ENCODE peak calls at places on chromosomes 7 and 10, in four cellular contexts. V is upper lobe of left lung, Q is K562, J is prostate gland. T is an unnamed sample. For H3K4me1, the result is how much of the 10 kb centered on the place peaks cover.

GRCh38 chr7:96992624-96993452 is 12.5 kb upstream of the DLX6 start:
- DNase-seq in J (no peak), V (no peak), Q (no peak), T (no peak)

GRCh38 chr7:16421333-16422099 is at the start of gene CRPPA:
- DNase-seq in Q (peak), V (no peak), J (peak), T (no peak)

GRCh38 chr7:142323706-142324105 is 65.8 kb upstream of the PRSS58 start:
- DNase-seq in V (no peak), J (no peak), Q (peak), T (no peak)

GRCh38 chr7:143391462-143392404 is 10.6 kb downstream of the ZYX start:
- DNase-seq in J (no peak), Q (no peak), V (no peak), T (no peak)

GRCh38 chr7:150631866-150632864 is at the start of gene GIMAP6:
- DNase-seq in J (no peak), Q (no peak), V (peak), T (no peak)

GRCh38 chr7:152986369-152986768 is 226.8 kb downstream of the ACTR3B start:
- DNase-seq in V (no peak), J (no peak), Q (no peak), T (no peak)

GRCh38 chr7:70668606-70669358 is 463.2 kb upstream of the GALNT17 start:
- DNase-seq in V (peak), J (peak), Q (no peak), T (no peak)

GRCh38 chr10:49191349-49191748 is 3.2 kb upstream of the TMEM273 start:
- DNase-seq in Q (no peak), V (no peak), J (no peak), T (no peak)

GRCh38 chr7:39172137-39172536 is 194.4 kb downstream of the POU6F2 start:
- DNase-seq in V (no peak), J (no peak), Q (no peak), T (no peak)

GRCh38 chr10:36573246-36573645 is 552.2 kb upstream of the ANKRD30A start:
- DNase-seq in Q (no peak), V (no peak), J (no peak), T (no peak)

DNA sequence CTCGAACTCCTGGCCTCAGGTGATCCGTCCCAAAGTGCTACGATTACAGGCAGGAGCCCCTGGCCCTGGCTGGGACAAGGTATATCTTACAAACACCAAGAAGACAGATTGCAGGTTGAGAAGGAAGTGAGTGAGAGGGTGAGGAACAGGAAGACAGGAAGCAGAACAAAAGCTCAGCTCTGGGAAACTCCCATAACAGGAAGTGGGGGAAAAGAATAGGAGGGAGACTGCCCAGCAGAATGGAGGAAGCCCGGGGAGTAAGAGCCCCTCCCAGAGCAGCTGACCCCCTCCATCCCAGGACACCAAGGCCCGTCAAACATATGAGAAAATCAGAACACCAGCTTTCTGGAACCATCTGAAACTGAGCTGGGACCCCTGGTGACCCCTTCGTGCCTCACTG is 2.9 kb downstream of the TECPR1 start:
- DNase-seq in Q (no peak), V (no peak), J (no peak), T (no peak)
- H3K4me1 ChIP-seq in Q (under half), V (half or more), J (under half), T (under half)

GRCh38 chr10:124651402-124651887 is 92.7 kb downstream of the FAM53B start:
- DNase-seq in J (no peak), V (no peak), Q (no peak), T (no peak)
- H3K27ac ChIP-seq in J (no peak), V (peak), Q (no peak), T (no peak)

GRCh38 chr7:107506683-107507339 is 37.0 kb downstream of the GPR22 start:
- DNase-seq in J (peak), Q (no peak), V (peak), T (no peak)
- TF ChIP-seq POLR2AphosphoS5 in J (peak), Q (no peak), V (no peak), T (no peak)

GRCh38 chr7:40836218-40836617 is 701.4 kb downstream of the SUGCT start:
- DNase-seq in Q (no peak), J (no peak), V (no peak), T (no peak)
- H3K4me1 ChIP-seq in Q (under half), J (under half), V (under half), T (under half)

GRCh38 chr7:117631652-117632051 is 151.8 kb downstream of the CFTR start:
- DNase-seq in Q (no peak), V (no peak), J (no peak), T (no peak)
- H3K27ac ChIP-seq in Q (no peak), V (no peak), J (no peak), T (no peak)

DNA sequence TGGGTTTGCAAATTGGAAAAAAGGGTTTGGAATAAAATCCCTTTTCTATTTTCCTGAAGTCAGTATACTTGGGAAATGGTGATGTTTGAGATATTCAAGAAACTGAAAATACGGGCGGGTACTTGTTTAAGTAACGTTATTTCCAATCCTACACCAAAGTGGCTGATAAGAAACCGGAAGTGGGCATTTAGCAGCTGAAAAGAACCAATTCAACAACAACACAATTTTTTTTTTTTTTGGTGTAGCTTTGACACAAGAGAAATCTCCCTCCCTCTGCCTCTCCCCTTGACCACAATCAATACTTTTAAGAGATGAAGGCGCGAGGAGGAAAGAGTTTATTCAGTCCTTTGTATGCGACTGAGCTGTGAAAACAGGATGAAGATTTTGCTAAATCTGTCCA is 13.8 kb upstream of the GFRA1 start:
- DNase-seq in J (no peak), V (no peak), Q (no peak), T (no peak)
- TF ChIP-seq POLR2AphosphoS5 in J (no peak), V (no peak), Q (no peak), T (no peak)

GRCh38 chr7:116541951-116542350 is 17.1 kb downstream of the CAV1 start:
- DNase-seq in V (no peak), J (no peak), Q (no peak), T (no peak)

GRCh38 chr7:116539879-116540278 is 15.0 kb downstream of the CAV1 start:
- DNase-seq in J (no peak), V (no peak), Q (no peak), T (no peak)

GRCh38 chr7:116538138-116538537 is 13.3 kb downstream of the CAV1 start:
- DNase-seq in Q (no peak), V (no peak), J (no peak), T (no peak)

GRCh38 chr7:116542618-116543017 is 17.8 kb downstream of the CAV1 start:
- DNase-seq in Q (no peak), V (no peak), J (no peak), T (no peak)

DNA sequence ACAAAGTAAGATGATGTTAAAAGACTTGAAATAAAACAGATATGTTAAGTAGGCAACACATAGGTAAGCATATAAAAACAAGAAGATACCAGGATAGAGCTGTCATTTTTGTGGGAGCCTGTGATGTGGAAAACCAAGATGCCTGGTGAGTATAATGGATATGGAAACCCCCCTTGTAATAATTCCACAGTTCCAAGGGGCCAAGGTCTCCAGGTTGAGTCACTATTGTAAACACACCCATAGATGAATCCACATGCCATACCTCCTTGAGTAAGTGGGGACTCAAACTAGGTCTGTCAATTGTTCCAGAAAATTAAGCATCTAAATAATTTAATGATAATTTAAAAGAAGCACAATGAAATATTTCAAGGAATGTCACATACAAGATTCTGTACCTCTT is 15.9 kb downstream of the CAV1 start:
- DNase-seq in V (no peak), J (no peak), Q (no peak), T (no peak)
- H3K4me1 ChIP-seq in V (under half), J (under half), Q (under half), T (half or more)

GRCh38 chr10:102401322-102401614 is 5.8 kb downstream of the NFKB2 start:
- DNase-seq in V (no peak), Q (no peak), J (no peak), T (no peak)

GRCh38 chr10:102402512-102402896 is 7.0 kb downstream of the NFKB2 start:
- DNase-seq in V (no peak), J (no peak), Q (no peak), T (no peak)

GRCh38 chr10:102401735-102402511 is 6.4 kb downstream of the NFKB2 start:
- DNase-seq in V (no peak), J (no peak), Q (no peak), T (no peak)

GRCh38 chr10:102404361-102405107 is 9.0 kb downstream of the NFKB2 start:
- DNase-seq in Q (no peak), J (no peak), V (no peak), T (no peak)

DNA sequence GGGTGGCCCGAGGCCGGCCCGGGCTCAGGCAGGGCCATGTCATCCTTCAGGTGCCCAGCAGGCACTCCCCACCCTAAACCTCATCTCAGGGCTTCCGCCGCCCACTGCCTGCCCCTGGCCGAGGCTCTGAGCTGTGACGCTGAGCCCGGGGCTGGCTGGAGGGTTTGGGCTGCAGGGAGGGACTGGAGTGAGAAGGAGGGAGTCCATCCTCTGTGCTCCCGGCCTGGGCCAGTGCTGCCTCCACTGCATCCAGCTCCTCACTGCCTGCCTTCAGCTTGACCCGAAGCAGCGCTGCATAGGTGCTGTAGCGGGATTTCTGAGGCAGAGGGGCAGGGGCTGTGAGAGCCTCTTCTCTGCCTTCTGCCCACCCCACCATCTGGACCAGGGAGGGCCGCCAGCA is 7.6 kb downstream of the NFKB2 start:
- DNase-seq in V (no peak), J (no peak), Q (no peak), T (no peak)
- H3K27ac ChIP-seq in V (no peak), J (no peak), Q (no peak), T (no peak)

T was measured in Panc1.